ENCODE peak calls at places on chromosomes 3 and 15, in ten cellular contexts. N is HFF-Myc, Z is right lobe of liver, G is fibroblast of mammary gland, T is mesothelial cell of epicardium, H is choroid plexus epithelial cell, U is GM13977, E is AG04449, F is colonic mucosa, Y is PC-3. R is an unnamed sample.

GRCh38 chr3:34009480-34009844 is 211.0 kb downstream of the PDCD6IP start:
- DNase-seq in T (no peak), H (peak; percentile 41), N (no peak), F (no peak), Z (no peak), E (no peak), Y (no peak), G (no peak), U (no peak), R (no peak)

GRCh38 chr3:153219147-153219546 is 57.1 kb downstream of the RAP2B start:
- DNase-seq in H (peak; percentile 30), F (no peak), Y (no peak), N (no peak), G (peak; percentile 53), E (no peak), Z (no peak), T (no peak), U (no peak), R (no peak)

GRCh38 chr15:68484220-68484619 is 52.3 kb upstream of the ITGA11 start:
- DNase-seq in H (no peak), Y (no peak), T (no peak), E (no peak), U (no peak), N (no peak), F (no peak), G (no peak), Z (no peak), R (no peak)

GRCh38 chr3:194255252-194256039 is 95.7 kb downstream of the CPN2 start:
- DNase-seq in G (no peak), Z (peak; percentile 67), F (peak; percentile 74), H (peak; percentile 27), Y (no peak), E (no peak), U (no peak), N (no peak), T (peak; percentile 38), R (no peak)

GRCh38 chr3:17065881-17066280 is 181.1 kb downstream of the PLCL2 start:
- DNase-seq in H (peak; percentile 60), T (no peak), Z (no peak), E (no peak), U (no peak), Y (no peak), N (no peak), F (no peak), G (no peak), R (no peak)

GRCh38 chr15:50315814-50316630 is 39.0 kb downstream of the GABPB1 start:
- DNase-seq in Y (peak; percentile 62), Z (no peak), H (peak; percentile 76), G (peak; percentile 70), E (no peak), T (no peak), U (peak; percentile 43), N (peak; percentile 17), F (no peak), R (no peak)

GRCh38 chr3:51819709-51820406 is 40.8 kb upstream of the IQCF6 start:
- DNase-seq in T (no peak), Y (peak; percentile 11), Z (no peak), H (no peak), G (no peak), E (no peak), F (no peak), U (no peak), N (no peak), R (no peak)

GRCh38 chr15:40767838-40768491 is 1.8 kb upstream of the C15orf62 start:
- DNase-seq in Y (no peak), T (no peak), E (no peak), N (no peak), U (no peak), Z (no peak), F (no peak), H (no peak), G (no peak), R (no peak)

GRCh38 chr3:5098346-5098745 is 23.7 kb upstream of the ARL8B start:
- DNase-seq in E (no peak), F (no peak), N (no peak), Z (no peak), U (no peak), H (no peak), G (no peak), T (no peak), Y (no peak), R (no peak)

GRCh38 chr3:5092018-5092417 is 30.1 kb upstream of the ARL8B start:
- DNase-seq in F (no peak), U (no peak), N (no peak), Y (peak; percentile 51), Z (no peak), H (no peak), G (no peak), E (no peak), T (no peak), R (no peak)

GRCh38 chr3:5093786-5094185 is 28.3 kb upstream of the ARL8B start:
- DNase-seq in T (no peak), N (no peak), Y (no peak), F (no peak), Z (no peak), G (peak; percentile 14), E (no peak), U (no peak), H (peak; percentile 49), R (no peak)

GRCh38 chr3:5096368-5096767 is 25.7 kb upstream of the ARL8B start:
- DNase-seq in F (no peak), U (no peak), Y (no peak), H (peak; percentile 55), G (no peak), E (no peak), T (no peak), N (no peak), Z (no peak), R (no peak)

DNA sequence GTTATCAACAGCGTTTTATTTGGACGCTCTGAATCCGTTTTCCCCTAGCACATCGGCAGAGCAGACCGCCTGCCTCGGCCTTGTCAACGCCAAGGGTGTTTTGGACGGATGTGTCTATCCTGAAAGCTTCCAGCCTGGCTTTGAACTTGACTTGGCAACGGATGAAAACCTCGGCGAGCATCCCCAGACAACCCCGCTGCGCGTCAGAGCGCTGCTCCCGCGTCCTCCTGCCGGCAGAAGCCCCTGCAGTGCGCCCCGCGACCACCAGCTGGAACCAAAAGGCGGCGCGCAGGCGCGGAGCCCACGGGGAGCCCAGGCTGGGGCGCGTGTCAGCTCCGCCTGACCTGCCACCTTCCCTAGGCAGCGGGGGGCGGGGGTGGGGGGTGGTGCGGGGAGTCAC is 26.2 kb upstream of the ARL8B start:
- DNase-seq in Z (no peak), F (no peak), T (peak; percentile 74), U (no peak), G (peak; percentile 28), E (no peak), N (no peak), H (peak; percentile 92), Y (no peak), R (no peak)
- TF ChIP-seq CTCF in Z (no peak), F (no peak), T (peak; percentile 36), U (no peak), G (no peak), E (peak; percentile 20), N (no peak), H (peak; percentile 39), Y (no peak), R (no peak)

DNA sequence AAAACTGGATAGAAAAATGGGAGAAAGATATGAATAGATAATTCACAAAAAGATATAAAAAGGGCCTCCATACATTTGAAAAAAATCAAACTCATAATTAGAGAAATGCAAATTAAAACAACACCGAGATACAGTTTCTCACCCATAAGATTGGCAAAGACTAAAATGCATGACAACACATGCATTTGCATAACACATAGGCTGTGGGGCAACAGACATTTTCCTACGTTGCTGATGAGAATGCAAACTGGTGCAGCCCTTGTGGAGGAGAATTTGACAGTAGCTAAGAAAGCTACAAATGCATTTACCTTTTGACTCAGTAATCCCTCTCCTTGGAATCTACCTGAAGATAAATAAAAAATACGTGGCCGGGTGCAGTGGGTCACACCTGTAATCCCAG is 11.4 kb upstream of the CAND2 start:
- DNase-seq in Z (no peak), H (no peak), T (no peak), U (no peak), F (no peak), E (no peak), G (no peak), Y (no peak), N (no peak), R (no peak)
- TF ChIP-seq CTCF in Z (no peak), H (no peak), T (no peak), U (no peak), F (no peak), E (no peak), G (no peak), Y (no peak), N (no peak), R (no peak)

GRCh38 chr15:59738676-59739075 is 49.6 kb upstream of the BNIP2 start:
- DNase-seq in E (no peak), Z (peak; percentile 91), U (no peak), Y (peak; percentile 4), N (no peak), H (no peak), F (no peak), G (no peak), T (no peak), R (no peak)

GRCh38 chr15:59746777-59747176 is 57.7 kb upstream of the BNIP2 start:
- DNase-seq in E (no peak), N (no peak), H (no peak), U (no peak), G (no peak), T (no peak), Z (no peak), F (no peak), Y (no peak), R (no peak)

GRCh38 chr15:59736181-59736580 is 47.1 kb upstream of the BNIP2 start:
- DNase-seq in T (no peak), Y (no peak), E (no peak), U (peak; percentile 17), G (no peak), Z (no peak), H (no peak), F (no peak), N (no peak), R (no peak)

GRCh38 chr15:59739557-59740186 is 50.6 kb upstream of the BNIP2 start:
- DNase-seq in F (no peak), N (no peak), Z (peak; percentile 95), U (no peak), Y (no peak), E (no peak), G (no peak), T (no peak), H (no peak), R (no peak)

DNA sequence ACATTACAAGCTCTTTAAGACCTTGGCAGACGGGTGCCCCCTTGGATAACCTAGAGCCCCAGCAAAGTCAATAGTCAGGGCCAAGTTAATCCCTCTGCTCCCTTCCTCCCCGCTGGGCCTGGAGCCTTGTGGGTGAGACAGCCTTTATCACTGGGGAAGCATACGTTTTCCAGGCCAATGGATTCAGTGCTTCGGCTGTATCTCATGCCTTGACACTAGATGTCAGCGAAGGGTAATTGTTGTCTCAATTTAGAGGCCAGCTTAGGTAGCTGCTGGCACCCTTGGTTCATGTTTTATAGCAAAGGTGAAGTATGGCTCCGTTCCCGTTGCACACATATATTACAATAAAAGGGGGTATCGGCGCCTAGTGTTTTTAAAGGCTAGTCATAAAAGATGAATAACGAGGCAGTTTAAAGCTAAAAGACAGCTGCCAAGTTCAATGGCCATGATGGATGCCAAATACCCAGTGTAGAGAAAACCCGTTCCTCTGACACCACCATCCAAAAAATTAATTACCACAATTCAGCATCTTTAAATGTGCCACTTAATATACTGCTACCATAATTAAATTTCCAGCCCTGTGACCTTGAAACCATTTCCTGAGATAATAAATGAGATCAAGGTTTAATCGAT is 52.3 kb upstream of the BNIP2 start:
- DNase-seq in G (peak; percentile 23), E (no peak), U (peak; percentile 13), T (no peak), H (peak; percentile 25), Y (peak; percentile 44), F (no peak), Z (peak; percentile 61), N (no peak), R (no peak)
- TF ChIP-seq CTCF in G (peak; percentile 20), E (no peak), U (peak; percentile 37), T (no peak), H (peak; percentile 42), Y (peak; percentile 44), F (no peak), Z (peak; percentile 45), N (peak; percentile 31), R (no peak)

GRCh38 chr15:73937726-73938125 is 11.5 kb downstream of the LOXL1 start:
- DNase-seq in H (no peak), Y (no peak), E (no peak), F (no peak), U (no peak), T (no peak), N (no peak), Z (no peak), G (no peak), R (no peak)

GRCh38 chr15:73937313-73937695 is 11.0 kb downstream of the LOXL1 start:
- DNase-seq in E (no peak), H (no peak), Z (no peak), T (no peak), Y (no peak), U (no peak), G (no peak), N (no peak), F (no peak), R (no peak)

GRCh38 chr15:73935547-73935946 is 9.3 kb downstream of the LOXL1 start:
- DNase-seq in N (no peak), U (no peak), Z (no peak), T (no peak), G (peak; percentile 42), H (peak; percentile 55), E (no peak), Y (peak; percentile 70), F (no peak), R (no peak)

GRCh38 chr15:73936588-73937312 is 10.5 kb downstream of the LOXL1 start:
- DNase-seq in U (no peak), H (no peak), Y (no peak), Z (no peak), F (no peak), G (no peak), T (no peak), E (no peak), N (no peak), R (no peak)

DNA sequence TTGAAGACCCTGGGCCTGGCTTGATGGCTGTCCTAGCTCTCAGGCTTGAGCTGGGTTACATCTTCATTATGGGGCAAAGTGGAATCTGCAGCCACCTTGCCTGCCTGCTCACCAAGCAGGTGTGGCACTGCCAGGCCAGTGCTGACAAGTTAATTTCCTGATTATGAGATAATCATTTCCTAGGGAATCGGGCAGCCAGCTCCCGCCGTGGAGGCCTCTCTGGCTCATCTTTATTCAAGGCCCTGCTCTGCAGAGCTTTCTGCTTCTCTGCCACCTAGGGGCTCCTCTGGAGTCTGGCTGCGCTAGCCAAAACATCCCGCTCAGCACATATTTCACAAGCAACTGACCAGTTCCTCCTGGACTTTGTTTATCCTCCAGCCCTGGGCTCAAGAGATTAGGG is 9.9 kb downstream of the LOXL1 start:
- DNase-seq in U (no peak), N (no peak), E (no peak), Z (no peak), H (peak; percentile 84), F (no peak), T (no peak), Y (no peak), G (peak; percentile 47), R (no peak)
- TF ChIP-seq CTCF in U (no peak), N (peak; percentile 4), E (peak; percentile 14), Z (no peak), H (peak; percentile 68), F (no peak), T (no peak), Y (no peak), G (peak; percentile 11), R (no peak)